ENCODE peak calls at places on chromosomes 4 and X, in four cellular contexts. R is AG10803; C is germinal center; K is activated T-cell treated with anti-CD3 and anti-CD28 coated beads, Interleukin-2, amount 50 U/mL, for 1 hour. D is an unnamed sample.

GRCh38 chr4:152680988-152681731 is 1.4 kb upstream of the TMEM154 start:
- DNase-seq in K (no peak), R (peak), C (no peak), D (no peak)

GRCh38 chrX:115364625-115365024 is 75.1 kb downstream of the LUZP4 start:
- DNase-seq in K (no peak), C (no peak), R (no peak), D (no peak)

GRCh38 chr4:119314356-119314755 is 7.6 kb downstream of the FABP2 start:
- DNase-seq in C (no peak), K (no peak), R (peak), D (no peak)

GRCh38 chr4:138834029-138834428 is 181.6 kb upstream of the NOCT start:
- DNase-seq in K (no peak), R (no peak), C (no peak), D (no peak)

GRCh38 chrX:13283512-13283911 is 36.3 kb downstream of the ATXN3L start:
- DNase-seq in R (peak), C (peak), K (no peak), D (no peak)

GRCh38 chrX:10821293-10821692 is 200.9 kb upstream of the MID1 start:
- DNase-seq in C (no peak), K (no peak), R (no peak), D (no peak)

GRCh38 chr4:147355849-147356248 is 125.0 kb upstream of the EDNRA start:
- DNase-seq in K (no peak), R (peak), C (no peak), D (no peak)

GRCh38 chr4:184422378-184422777 is 52.0 kb downstream of the IRF2 start:
- DNase-seq in K (no peak), C (no peak), R (no peak), D (no peak)

GRCh38 chr4:60201052-60201673 is 999.0 kb upstream of the ADGRL3 start:
- DNase-seq in C (peak), K (no peak), R (peak), D (peak)